ENCODE peak calls at places on chromosomes 5 and 9, in eight cellular contexts. X is GM23248, A is IMR-90, C is PC-9, Y is MM.1S, D is fibroblast of lung, V is PC-3, U is A549. S is an unnamed sample.

GRCh38 chr9:126838055-126838811 is 22.2 kb upstream of the ZBTB34 start:
- DNase-seq in X (no peak), C (no peak), A (no peak), Y (no peak), V (no peak), U (no peak), D (no peak), S (no peak)

GRCh38 chr5:2317540-2317939 is 433.9 kb downstream of the IRX2 start:
- DNase-seq in V (no peak), Y (no peak), A (no peak), U (no peak), X (no peak), C (no peak), D (no peak), S (no peak)

GRCh38 chr9:86298873-86299272 is 16.5 kb upstream of the ISCA1 start:
- DNase-seq in Y (peak), C (no peak), A (no peak), V (no peak), X (no peak), D (no peak), U (no peak), S (no peak)

GRCh38 chr9:109471475-109471874 is 26.6 kb downstream of the PTPN3 start:
- DNase-seq in V (no peak), D (no peak), A (no peak), U (no peak), X (no peak), C (no peak), Y (no peak), S (no peak)

GRCh38 chr9:684055-684949 is 157.2 kb upstream of the DMRT1 start:
- DNase-seq in Y (no peak), C (no peak), V (peak), X (peak), D (peak), A (peak), U (no peak), S (no peak)

GRCh38 chr5:142000709-142001484 is 11.9 kb downstream of the GNPDA1 start:
- DNase-seq in V (peak), U (no peak), A (no peak), X (peak), C (no peak), D (peak), Y (no peak), S (no peak)

GRCh38 chr9:133348763-133349573 is 950 bp downstream of the RPL7A start:
- DNase-seq in Y (no peak), C (no peak), U (no peak), V (no peak), D (no peak), A (no peak), X (peak), S (no peak)

GRCh38 chr5:102971693-102972293 is 148.1 kb downstream of the GIN1 start:
- DNase-seq in A (peak), Y (peak), X (peak), V (peak), C (no peak), U (peak), D (peak), S (no peak)

GRCh38 chr5:40665902-40666301 is 13.8 kb upstream of the PTGER4 start:
- DNase-seq in A (no peak), Y (no peak), D (no peak), C (no peak), U (no peak), V (no peak), X (no peak), S (no peak)

GRCh38 chr9:136644343-136644592 is 18.4 kb upstream of the EGFL7 start:
- DNase-seq in U (no peak), A (peak), X (peak), V (no peak), D (peak), Y (no peak), C (no peak), S (no peak)

GRCh38 chr5:116388564-116389258 is 185.9 kb downstream of the SEMA6A start:
- DNase-seq in V (no peak), C (no peak), D (no peak), Y (no peak), X (no peak), A (no peak), U (no peak), S (no peak)

GRCh38 chr5:105350406-105351140 is 1788.0 kb upstream of the NUDT12 start:
- DNase-seq in U (no peak), C (no peak), Y (no peak), A (no peak), X (no peak), V (no peak), D (no peak), S (no peak)

GRCh38 chr9:131111854-131112311 is 13.5 kb upstream of the NUP214 start:
- DNase-seq in U (no peak), C (no peak), D (no peak), Y (no peak), V (no peak), A (no peak), X (no peak), S (no peak)

GRCh38 chr5:131171276-131171815 is 602 bp downstream of the LYRM7 start:
- DNase-seq in C (peak), D (no peak), U (no peak), X (peak), V (peak), Y (peak), A (no peak), S (no peak)

GRCh38 chr5:76801159-76801802 is 17.5 kb upstream of the F2RL1 start:
- DNase-seq in Y (no peak), V (peak), A (peak), C (peak), D (peak), U (no peak), X (peak), S (no peak)

GRCh38 chr9:117000196-117000723 is 313.2 kb downstream of the TRIM32 start:
- DNase-seq in A (no peak), C (no peak), Y (no peak), V (no peak), U (no peak), D (no peak), X (no peak), S (no peak)

GRCh38 chr5:176389114-176389768 is 690 bp downstream of the HIGD2A start:
- DNase-seq in V (peak), D (no peak), U (no peak), Y (no peak), C (no peak), A (no peak), X (no peak), S (no peak)

GRCh38 chr5:181223041-181223728 is at the start of gene TRIM41:
- DNase-seq in C (peak), V (peak), U (peak), X (peak), Y (peak), D (peak), A (peak), S (peak)

DNA sequence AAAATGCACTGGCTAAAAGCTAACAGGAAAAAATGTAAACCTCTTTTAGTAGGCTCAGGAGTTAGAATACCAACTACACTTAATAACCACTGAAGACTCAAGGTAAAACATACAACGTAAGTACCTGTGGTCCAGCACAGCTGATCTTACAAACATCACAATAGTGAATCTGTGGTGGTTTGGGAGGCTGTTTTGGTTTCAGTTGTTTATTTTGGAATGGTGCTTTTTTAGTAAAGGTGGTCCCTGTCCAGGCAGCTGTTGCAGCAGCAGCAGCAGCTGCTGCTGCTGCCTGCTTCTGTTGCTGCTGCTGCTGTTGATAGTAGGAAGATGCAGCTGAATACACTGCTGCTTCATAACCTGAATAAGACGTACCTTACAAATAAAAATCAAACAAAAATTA is 37.9 kb downstream of the ZFR start:
- DNase-seq in V (no peak), Y (peak), U (no peak), D (no peak), C (no peak), X (no peak), A (no peak), S (no peak)
- H3K4me3 ChIP-seq in V (no peak), Y (no peak), U (no peak), D (no peak), C (no peak), X (no peak), A (no peak), S (no peak)

DNA sequence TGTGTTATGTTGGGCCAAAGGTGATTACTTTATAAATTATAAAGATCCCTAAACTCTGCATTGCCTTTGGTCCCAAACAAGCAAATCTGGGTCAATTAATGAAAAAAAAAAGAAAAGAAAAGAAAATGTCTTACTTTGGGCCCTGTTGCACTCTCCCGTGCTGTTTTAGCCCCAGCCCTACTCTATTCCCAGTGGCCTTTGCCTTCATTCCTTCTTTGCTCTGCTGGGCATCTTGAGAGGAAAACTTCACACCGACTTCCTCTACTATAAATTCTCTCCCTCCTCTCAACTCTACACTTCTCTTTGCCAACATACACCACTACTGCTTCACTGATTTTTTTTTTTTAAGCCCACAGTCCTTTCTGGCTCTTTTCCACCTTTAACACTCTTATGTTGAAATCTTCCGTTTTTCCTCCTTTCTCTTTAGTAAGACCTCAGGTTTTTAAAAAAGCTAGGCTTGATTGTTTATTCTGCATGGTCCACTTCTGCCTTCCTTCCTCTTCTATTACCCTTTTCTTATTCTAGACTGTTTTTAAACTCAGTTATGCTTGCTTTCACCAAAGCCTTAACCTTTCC is 4.5 kb upstream of the MSMP start:
- DNase-seq in X (no peak), Y (no peak), D (peak), A (no peak), V (no peak), C (no peak), U (no peak), S (no peak)
- H3K4me2 ChIP-seq in X (no peak), Y (peak), D (no peak), A (no peak), V (peak), C (peak), U (peak), S (no peak)

DNA sequence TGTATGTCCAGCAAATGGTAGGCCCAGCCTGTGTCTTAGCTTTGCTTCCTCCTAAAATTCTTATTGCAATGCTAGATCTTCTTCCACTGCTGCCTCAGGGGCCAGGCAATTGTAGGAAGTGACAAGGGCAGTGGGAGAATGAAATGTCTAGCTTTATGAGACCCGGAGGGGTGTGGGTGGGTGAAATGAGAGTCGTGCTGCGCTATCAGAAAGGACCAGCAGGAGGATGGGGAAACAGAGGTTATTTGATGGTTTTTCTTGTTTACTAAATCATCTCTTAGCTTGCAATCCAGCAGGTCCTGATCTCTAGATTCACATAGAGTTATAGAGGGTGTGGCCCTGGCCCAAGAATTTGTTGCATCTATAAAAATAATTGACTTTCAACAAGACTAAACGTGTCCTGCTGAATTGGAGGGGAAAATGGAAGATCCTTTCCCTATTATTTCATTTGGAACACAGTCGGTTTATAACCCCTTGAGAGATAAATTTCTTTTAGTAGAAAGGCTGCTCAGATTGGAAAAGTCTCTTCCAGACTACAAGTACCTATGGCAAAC is 43.6 kb downstream of the ZNF366 start:
- DNase-seq in D (no peak), Y (no peak), U (no peak), X (no peak), A (no peak), V (no peak), C (no peak), S (no peak)
- H3K4me3 ChIP-seq in D (no peak), Y (no peak), U (no peak), X (no peak), A (no peak), V (no peak), C (no peak), S (no peak)

GRCh38 chr9:69745716-69746538 is 13.9 kb downstream of the PTAR1 start:
- DNase-seq in A (peak), X (peak), V (peak), D (peak), C (no peak), Y (no peak), U (no peak), S (no peak)
- H3K4me2 ChIP-seq in A (no peak), X (no peak), V (no peak), D (no peak), C (no peak), Y (no peak), U (peak), S (no peak)

GRCh38 chr5:173902743-173903142 is 14.6 kb downstream of the CPEB4 start:
- DNase-seq in U (no peak), X (no peak), A (no peak), C (no peak), D (no peak), V (peak), Y (peak), S (no peak)

GRCh38 chr5:173896631-173897030 is 8.5 kb downstream of the CPEB4 start:
- DNase-seq in V (no peak), D (no peak), U (no peak), C (no peak), A (no peak), X (no peak), Y (no peak), S (no peak)

GRCh38 chr5:173903396-173904140 is 15.4 kb downstream of the CPEB4 start:
- DNase-seq in Y (peak), C (no peak), V (no peak), U (no peak), D (no peak), X (no peak), A (no peak), S (no peak)

GRCh38 chr5:173902334-173902733 is 14.2 kb downstream of the CPEB4 start:
- DNase-seq in V (no peak), X (no peak), C (no peak), Y (peak), D (no peak), U (no peak), A (no peak), S (no peak)

DNA sequence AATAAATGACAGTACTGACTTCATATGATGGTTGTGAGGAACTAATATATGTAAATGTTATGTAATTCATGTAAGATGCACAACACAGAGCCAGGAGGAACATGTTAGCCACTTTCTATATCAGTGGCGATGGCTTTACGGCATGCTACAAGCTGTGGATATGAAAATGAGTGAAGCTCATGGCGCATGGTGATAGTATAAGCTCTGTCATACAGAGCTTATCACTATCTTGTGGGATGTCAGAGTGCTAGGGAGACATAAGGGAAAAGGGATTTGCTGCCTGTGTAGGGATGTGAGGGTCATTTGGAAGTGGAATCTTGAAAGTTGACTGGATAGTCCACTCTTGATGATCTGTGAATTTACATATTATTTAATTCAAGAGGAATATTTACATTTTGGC is 13.6 kb downstream of the CPEB4 start:
- DNase-seq in V (no peak), C (no peak), D (no peak), Y (no peak), A (no peak), U (no peak), X (no peak), S (no peak)
- H3K4me3 ChIP-seq in V (no peak), C (no peak), D (no peak), Y (peak), A (no peak), U (no peak), X (no peak), S (no peak)

S was measured in DND-41.